ENCODE peak calls at places on chromosomes 5 and 9, in eight cellular contexts. J is AG09319; R is BE2C; N is sciatic nerve; Z is activated CD4-positive, alpha-beta T cell treated with anti-CD3 and anti-CD28 coated beads, Interleukin-2, amount 50 U/mL, for 1 hour; U is neural crest cell; W is activated T-cell treated with anti-CD3 and anti-CD28 coated beads, Interleukin-2, amount 50 U/mL, for 48 hours; M is AG08395. Y is an unnamed sample.
A peak's percentile ranks its signal among the peaks of the same experiment; 100 is the strongest.

GRCh38 chr5:96572864-96573512 is 89.2 kb upstream of the CAST start:
- DNase-seq in Z (no peak), U (no peak), M (peak; percentile 89), R (no peak), J (peak; percentile 60), N (no peak), W (no peak), Y (no peak)

GRCh38 chr9:71518045-71518888 is 250.0 kb downstream of the CEMIP2 start:
- DNase-seq in R (no peak), M (no peak), N (no peak), Z (no peak), W (no peak), J (no peak), U (no peak), Y (no peak)

GRCh38 chr5:65255294-65255693 is 226.4 kb downstream of the ADAMTS6 start:
- DNase-seq in Z (no peak), M (no peak), J (no peak), W (no peak), R (no peak), U (no peak), N (no peak), Y (no peak)

GRCh38 chr9:120324996-120325642 is 254.8 kb downstream of the CDK5RAP2 start:
- DNase-seq in R (peak; percentile 82), N (no peak), W (no peak), Z (no peak), M (no peak), J (no peak), U (no peak), Y (no peak)

GRCh38 chr9:132792547-132792946 is 85.5 kb downstream of the AK8 start:
- DNase-seq in W (no peak), J (no peak), N (peak; percentile 50), R (no peak), M (no peak), Z (no peak), U (no peak), Y (no peak)

GRCh38 chr9:137778336-137778735 is 99.2 kb upstream of the CACNA1B start:
- DNase-seq in U (no peak), J (no peak), Z (no peak), N (no peak), W (no peak), M (no peak), R (no peak), Y (no peak)

GRCh38 chr9:87547665-87548064 is 50.0 kb downstream of the DAPK1 start:
- DNase-seq in W (no peak), R (peak; percentile 60), Z (no peak), J (no peak), M (no peak), N (no peak), U (no peak), Y (no peak)

GRCh38 chr5:122385786-122386185 is 73.7 kb downstream of the SNCAIP start:
- DNase-seq in N (no peak), M (peak; percentile 10), J (no peak), R (no peak), Z (no peak), W (no peak), U (no peak), Y (no peak)

GRCh38 chr9:127586537-127586936 is 25.5 kb upstream of the STXBP1 start:
- DNase-seq in J (no peak), R (peak; percentile 88), U (peak; percentile 76), W (peak; percentile 68), N (peak; percentile 88), Z (peak; percentile 56), M (peak; percentile 82), Y (peak; percentile 82)

GRCh38 chr5:62093981-62094380 is 212.0 kb upstream of the KIF2A start:
- DNase-seq in J (peak; percentile 20), U (peak; percentile 40), N (peak; percentile 61), R (peak; percentile 67), W (no peak), M (no peak), Z (no peak), Y (peak; percentile 65)

GRCh38 chr5:93791520-93791972 is 50.1 kb upstream of the POU5F2 start:
- DNase-seq in U (no peak), Z (no peak), J (no peak), M (no peak), R (no peak), W (no peak), N (no peak), Y (no peak)

GRCh38 chr5:173554038-173554955 is 62.2 kb downstream of the BOD1 start:
- DNase-seq in Z (no peak), N (no peak), M (no peak), J (no peak), R (no peak), W (no peak), U (no peak), Y (no peak)

GRCh38 chr5:120552638-120553037 is 88.5 kb downstream of the PRR16 start:
- DNase-seq in U (no peak), Z (no peak), N (no peak), R (no peak), W (no peak), J (no peak), M (no peak), Y (no peak)